ENCODE peak calls at places on chromosome 13, in six cellular contexts. Z is cardiac muscle cell; F is dorsolateral prefrontal cortex; G is thoracic aorta; P is GM13977; U is CD4-positive, alpha-beta T cell. C is an unnamed sample.

GRCh38 chr13:57633950-57634828 is 2.6 kb downstream of the PCDH17 start:
- DNase-seq in U (no peak), Z (no peak), G (no peak), F (peak), P (no peak), C (peak)

GRCh38 chr13:114108141-114108761 is 24.2 kb downstream of the RASA3 start:
- DNase-seq in F (no peak), P (no peak), U (peak), G (no peak), Z (no peak), C (no peak)

GRCh38 chr13:78046349-78046748 is 127.7 kb upstream of the EDNRB start:
- DNase-seq in U (no peak), P (no peak), F (no peak), G (no peak), Z (no peak), C (no peak)

GRCh38 chr13:44768775-44769578 is 192.8 kb upstream of the TSC22D1 start:
- DNase-seq in F (no peak), Z (peak), P (peak), G (no peak), U (no peak), C (no peak)

GRCh38 chr13:96998071-96998470 is 3.8 kb upstream of the OXGR1 start:
- DNase-seq in U (no peak), G (no peak), P (no peak), Z (no peak), F (no peak), C (no peak)

GRCh38 chr13:114004416-114005205 is 30.7 kb upstream of the C13orf46 start:
- DNase-seq in G (no peak), Z (peak), F (no peak), U (no peak), P (no peak), C (no peak)

GRCh38 chr13:112791662-112792440 is 102.0 kb downstream of the ATP11A start:
- DNase-seq in G (no peak), P (no peak), F (no peak), Z (no peak), U (peak), C (no peak)

GRCh38 chr13:86840250-86841191 is 830.6 kb upstream of the SLITRK5 start:
- DNase-seq in G (no peak), F (no peak), U (no peak), Z (no peak), P (no peak), C (no peak)

GRCh38 chr13:40662866-40663265 is 3.6 kb downstream of the FOXO1 start:
- DNase-seq in P (peak), F (no peak), G (no peak), Z (no peak), U (no peak), C (no peak)

GRCh38 chr13:74883834-74884233 is 598.1 kb downstream of the TBC1D4 start:
- DNase-seq in P (no peak), F (no peak), G (no peak), Z (peak), U (no peak), C (no peak)

GRCh38 chr13:49791753-49792549 is 531 bp downstream of the KPNA3 start:
- DNase-seq in F (no peak), G (no peak), P (peak), Z (peak), U (peak), C (peak)

GRCh38 chr13:106499905-106500304 is 35.6 kb downstream of the EFNB2 start:
- DNase-seq in G (no peak), Z (peak), F (no peak), P (no peak), U (no peak), C (no peak)

GRCh38 chr13:99859178-99860177 is 112.1 kb downstream of the ZIC5 start:
- DNase-seq in P (no peak), G (no peak), F (no peak), U (no peak), Z (no peak), C (no peak)

GRCh38 chr13:61852116-61852515 is 436.5 kb upstream of the PCDH20 start:
- DNase-seq in G (no peak), F (no peak), P (no peak), U (no peak), Z (no peak), C (no peak)

GRCh38 chr13:31236211-31236786 is 36.5 kb downstream of the B3GLCT start:
- DNase-seq in U (no peak), G (no peak), P (peak), Z (peak), F (no peak), C (no peak)

GRCh38 chr13:23628765-23629565 is 58.8 kb downstream of the TNFRSF19 start:
- DNase-seq in G (no peak), Z (peak), U (no peak), F (no peak), P (no peak), C (no peak)

GRCh38 chr13:23627419-23627818 is 57.2 kb downstream of the TNFRSF19 start:
- DNase-seq in Z (no peak), G (no peak), P (no peak), F (no peak), U (no peak), C (no peak)

GRCh38 chr13:23629566-23630272 is 59.5 kb downstream of the TNFRSF19 start:
- DNase-seq in Z (no peak), P (no peak), U (no peak), G (no peak), F (no peak), C (no peak)

GRCh38 chr13:23626730-23627129 is 56.5 kb downstream of the TNFRSF19 start:
- DNase-seq in Z (no peak), U (no peak), F (no peak), P (no peak), G (no peak), C (no peak)

GRCh38 chr13:23628250-23628649 is 58.0 kb downstream of the TNFRSF19 start:
- DNase-seq in G (no peak), F (no peak), Z (no peak), P (no peak), U (no peak), C (no peak)
- TF ChIP-seq CTCF in G (no peak), F (no peak), Z (no peak), P (no peak), U (no peak), C (no peak)

GRCh38 chr13:102399791-102400618 is 1.8 kb downstream of the FGF14 start:
- DNase-seq in Z (no peak), G (no peak), F (no peak), U (peak), P (peak), C (no peak)

GRCh38 chr13:102401305-102401704 is 543 bp downstream of the FGF14 start:
- DNase-seq in F (no peak), P (peak), Z (no peak), U (no peak), G (no peak), C (no peak)

GRCh38 chr13:102400619-102401125 is 1.2 kb downstream of the FGF14 start:
- DNase-seq in Z (no peak), G (no peak), P (peak), F (no peak), U (peak), C (no peak)

GRCh38 chr13:102401755-102402154 is at the start of gene FGF14:
- DNase-seq in U (no peak), Z (no peak), P (no peak), G (no peak), F (no peak), C (no peak)

DNA sequence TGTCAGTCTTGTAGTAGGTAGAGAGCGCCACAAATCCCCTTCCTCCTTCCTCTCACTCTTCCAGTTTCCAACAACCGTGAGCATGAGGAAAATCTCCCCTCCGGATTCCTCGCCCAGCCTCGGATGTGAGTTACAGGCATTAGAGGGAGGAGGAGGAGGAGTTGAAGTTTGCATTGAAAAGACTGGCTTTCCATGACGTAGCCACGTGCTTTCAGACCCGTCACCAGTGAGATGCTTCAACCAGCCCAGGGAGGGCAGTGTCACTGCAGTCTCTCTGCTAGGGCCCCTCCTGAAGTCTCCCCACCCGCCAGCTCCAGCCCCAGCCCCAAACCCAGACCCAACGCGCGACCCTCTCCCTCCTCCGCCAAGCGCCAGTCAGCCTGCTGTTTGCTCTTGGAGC is 444 bp upstream of the FGF14 start:
- DNase-seq in G (no peak), Z (peak), U (no peak), F (peak), P (peak), C (peak)
- TF ChIP-seq CTCF in G (no peak), Z (no peak), U (no peak), F (no peak), P (no peak), C (no peak)

GRCh38 chr13:72201726-72202125 is 334.7 kb upstream of the DACH1 start:
- DNase-seq in G (no peak), Z (no peak), F (no peak), U (no peak), P (no peak), C (no peak)

GRCh38 chr13:72198042-72198441 is 331.0 kb upstream of the DACH1 start:
- DNase-seq in G (no peak), P (no peak), Z (no peak), F (no peak), U (no peak), C (no peak)

GRCh38 chr13:72198967-72199601 is 332.1 kb upstream of the DACH1 start:
- DNase-seq in F (no peak), G (no peak), U (no peak), Z (no peak), P (no peak), C (no peak)

GRCh38 chr13:72195044-72195704 is 328.2 kb upstream of the DACH1 start:
- DNase-seq in U (no peak), F (no peak), P (no peak), G (no peak), Z (no peak), C (no peak)

GRCh38 chr13:72199640-72200039 is 332.6 kb upstream of the DACH1 start:
- DNase-seq in U (no peak), G (no peak), P (no peak), Z (no peak), F (no peak), C (no peak)
- TF ChIP-seq CTCF in U (no peak), G (no peak), P (no peak), Z (no peak), F (no peak), C (no peak)

DNA sequence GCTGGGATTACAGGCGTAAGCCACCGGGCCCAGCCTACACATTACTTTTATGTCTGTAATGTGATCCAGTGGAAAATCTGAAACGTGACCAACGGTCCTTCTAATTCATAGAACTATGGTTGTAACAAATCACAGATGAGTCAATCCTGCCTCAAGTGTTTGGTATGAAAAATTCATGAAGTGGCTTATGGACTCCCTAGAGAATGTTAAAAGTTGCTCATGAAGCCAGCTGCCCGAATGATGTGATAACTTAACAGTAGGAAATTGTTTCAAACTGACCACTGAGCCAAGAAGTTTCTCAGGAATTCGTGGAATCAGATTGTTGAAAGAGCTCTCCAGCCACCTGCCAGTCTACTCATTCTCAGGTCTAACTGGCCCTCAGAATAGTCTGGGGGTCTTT is 59.4 kb upstream of the FARP1 start:
- DNase-seq in U (no peak), G (no peak), F (no peak), P (no peak), Z (peak), C (no peak)
- TF ChIP-seq CTCF in U (no peak), G (no peak), F (no peak), P (no peak), Z (peak), C (no peak)

DNA sequence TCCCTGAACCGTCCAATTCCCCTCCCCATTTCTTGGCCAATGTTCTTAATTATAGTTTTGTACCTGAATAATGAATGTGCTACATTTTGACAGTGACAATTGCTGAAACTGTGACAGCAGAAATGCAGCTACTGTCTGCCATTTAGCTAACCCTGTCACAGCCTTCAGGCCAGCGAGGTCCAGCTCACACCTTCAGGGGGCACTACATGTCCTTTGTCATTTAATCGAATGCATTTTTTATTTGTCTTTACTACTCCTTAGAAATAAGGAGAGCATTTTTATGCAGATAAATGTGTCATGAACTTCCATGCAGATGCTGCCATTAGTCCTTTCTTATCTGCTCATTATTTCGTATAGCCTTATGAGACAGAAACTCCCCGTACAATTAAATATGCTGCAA is 159.9 kb downstream of the MZT1 start:
- DNase-seq in Z (no peak), G (no peak), P (no peak), F (no peak), U (no peak), C (no peak)
- TF ChIP-seq CTCF in Z (no peak), G (no peak), P (no peak), F (no peak), U (no peak), C (no peak)

DNA sequence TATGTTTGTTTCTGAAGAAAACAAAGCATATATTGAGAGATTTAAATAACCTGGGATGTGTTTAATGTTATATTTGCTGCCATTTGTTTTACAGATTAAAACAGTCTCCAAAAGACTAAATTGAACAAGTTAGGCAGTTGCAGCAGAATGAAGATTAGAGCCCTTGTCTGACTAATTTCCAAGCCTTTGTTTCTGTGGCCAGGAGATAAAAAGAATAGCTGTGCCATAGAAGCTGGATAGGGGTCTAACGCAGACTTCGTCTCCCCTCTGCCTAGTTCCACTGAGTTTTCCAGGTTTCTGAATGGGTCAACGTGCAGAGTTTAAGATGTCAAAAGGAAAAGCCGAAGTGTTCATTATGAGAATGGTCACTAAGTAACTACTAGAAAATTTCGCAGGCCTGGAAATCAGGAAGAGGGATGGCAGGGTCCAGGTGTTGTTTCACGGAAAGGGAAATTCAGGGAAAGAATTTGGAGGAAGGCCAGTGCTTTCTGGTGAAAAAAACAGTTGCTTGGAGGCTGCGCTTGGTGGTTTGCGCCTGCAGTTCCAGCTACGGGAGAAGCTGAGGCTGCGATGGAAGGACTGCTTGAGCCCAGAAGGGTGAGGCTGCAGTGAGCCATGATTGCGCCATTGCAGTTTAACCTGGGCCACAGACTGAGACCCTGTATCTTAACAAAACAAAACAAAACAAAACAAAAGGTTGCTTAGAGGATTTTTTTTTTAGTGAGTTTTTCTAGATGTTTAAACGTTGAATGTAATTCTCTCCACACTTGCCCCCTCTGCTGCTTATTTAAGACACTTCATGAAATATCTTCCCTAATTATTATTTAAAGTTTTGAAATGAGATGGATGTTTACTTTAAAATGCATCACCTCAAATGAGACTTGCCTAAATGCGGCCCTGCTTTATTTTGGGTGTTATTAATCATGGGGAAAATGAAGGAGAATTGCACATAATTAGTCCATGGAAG is 75.2 kb upstream of the TRPC4 start:
- DNase-seq in P (no peak), Z (peak), F (no peak), U (no peak), G (no peak), C (no peak)
- TF ChIP-seq CTCF in P (no peak), Z (peak), F (no peak), U (no peak), G (no peak), C (no peak)

GRCh38 chr13:43100667-43101066 is 77.3 kb downstream of the DNAJC15 start:
- DNase-seq in F (no peak), Z (no peak), P (no peak), G (no peak), U (no peak), C (no peak)
- TF ChIP-seq CTCF in F (no peak), Z (no peak), P (no peak), G (no peak), U (no peak), C (no peak)

DNA sequence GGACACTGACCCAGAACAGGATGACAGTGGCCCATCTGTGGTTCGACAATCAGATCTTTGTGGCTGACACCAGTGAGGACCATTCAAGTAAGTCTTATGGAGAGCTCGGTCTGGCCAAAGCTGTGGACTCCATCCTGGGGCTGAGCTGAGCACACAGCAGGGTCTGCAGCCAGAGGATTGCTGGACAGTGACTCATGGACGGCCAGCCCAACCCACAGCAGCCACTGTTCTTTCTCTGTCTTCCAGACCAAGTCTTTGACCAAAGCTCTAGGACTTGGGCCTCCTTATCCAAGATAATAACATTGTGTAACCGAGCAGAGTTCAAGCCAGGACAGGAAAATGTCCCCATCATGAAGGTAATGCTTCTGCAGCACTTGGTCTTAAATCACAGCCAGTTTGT is 12.3 kb downstream of the ATP12A start:
- DNase-seq in G (no peak), F (no peak), U (no peak), Z (peak), P (no peak), C (no peak)
- TF ChIP-seq CTCF in G (no peak), F (no peak), U (no peak), Z (no peak), P (no peak), C (no peak)

DNA sequence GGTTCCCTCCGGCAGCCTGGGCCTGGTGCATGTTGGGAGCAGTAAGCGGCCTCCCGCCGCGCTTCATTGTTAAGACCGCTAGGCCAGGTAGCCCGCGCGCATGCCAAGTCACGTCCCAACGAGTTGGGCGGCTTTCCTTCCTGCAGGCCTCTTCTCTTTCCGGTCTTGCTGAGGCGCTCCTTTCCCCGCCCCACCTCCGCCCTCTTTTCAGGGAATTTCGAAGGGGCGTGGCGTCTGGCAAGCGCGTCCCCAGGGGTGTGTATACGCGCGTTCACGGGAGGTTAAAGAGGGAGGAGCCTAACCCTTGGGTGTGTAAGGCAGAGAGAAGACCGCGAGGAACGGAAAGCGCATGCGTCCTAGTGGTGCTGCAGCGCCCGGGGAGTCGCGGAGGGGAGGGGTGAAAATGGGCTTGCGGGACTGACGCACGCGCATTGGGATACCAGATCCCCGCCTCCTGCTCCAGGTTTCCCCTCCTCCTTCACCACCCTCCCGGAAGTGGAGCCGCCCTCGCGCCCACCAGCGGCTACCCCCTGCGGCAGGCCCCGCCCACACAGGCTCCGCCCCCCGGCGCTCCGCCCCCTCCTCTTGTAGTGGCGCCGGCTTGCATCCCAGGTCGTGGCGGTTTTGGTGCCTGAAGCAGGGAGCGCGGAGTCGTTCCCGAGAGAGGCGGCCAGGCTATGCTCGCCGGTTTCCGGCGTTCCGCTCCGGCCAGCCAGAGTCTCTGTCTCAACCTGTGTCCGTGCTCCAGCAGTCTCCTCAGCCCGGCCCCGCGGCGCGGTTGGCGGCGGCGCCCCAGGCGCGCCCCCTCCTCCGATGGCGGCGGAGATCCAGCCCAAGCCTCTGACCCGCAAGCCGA is at the start of gene WDFY2:
- DNase-seq in Z (peak), U (peak), P (peak), F (peak), G (peak), C (peak)
- TF ChIP-seq CTCF in Z (no peak), U (no peak), P (no peak), F (peak), G (no peak), C (peak)

C was measured in neural crest cell.